ENCODE peak calls at places on chromosomes 2 and 18, in seven cellular contexts. One of them, this sample, is unnamed.

GRCh38 chr2:230913812-230914211 is 11.2 kb downstream of the GPR55 start:
- DNase-seq in OCI-LY7: no peak
- DNase-seq in NCI-H748 treated with DMSO at 0.1 percent for 48 hours: no peak
- DNase-seq in endothelial cell: no peak
- DNase-seq in NCI-H774: no peak
- DNase-seq in psoas muscle: no peak
- DNase-seq in Caki2: no peak
- DNase-seq in this sample: no peak

GRCh38 chr18:22282311-22283235 is 113.2 kb downstream of the GATA6 start:
- DNase-seq in NCI-H748 treated with DMSO at 0.1 percent for 48 hours: peak
- DNase-seq in OCI-LY7: no peak
- DNase-seq in Caki2: peak
- DNase-seq in psoas muscle: no peak
- DNase-seq in endothelial cell: no peak
- DNase-seq in NCI-H774: peak
- DNase-seq in this sample: no peak

GRCh38 chr2:200247494-200247893 is 59.0 kb upstream of the SPATS2L start:
- DNase-seq in Caki2: no peak
- DNase-seq in NCI-H774: no peak
- DNase-seq in psoas muscle: no peak
- DNase-seq in NCI-H748 treated with DMSO at 0.1 percent for 48 hours: no peak
- DNase-seq in OCI-LY7: no peak
- DNase-seq in endothelial cell: no peak
- DNase-seq in this sample: no peak

GRCh38 chr18:9741821-9742541 is 33.9 kb downstream of the RAB31 start:
- DNase-seq in OCI-LY7: no peak
- DNase-seq in Caki2: no peak
- DNase-seq in psoas muscle: peak
- DNase-seq in NCI-H774: no peak
- DNase-seq in endothelial cell: peak
- DNase-seq in NCI-H748 treated with DMSO at 0.1 percent for 48 hours: no peak
- DNase-seq in this sample: peak

GRCh38 chr2:221641181-221641871 is 69.2 kb upstream of the EPHA4 start:
- DNase-seq in endothelial cell: no peak
- DNase-seq in Caki2: no peak
- DNase-seq in psoas muscle: no peak
- DNase-seq in OCI-LY7: no peak
- DNase-seq in NCI-H774: no peak
- DNase-seq in NCI-H748 treated with DMSO at 0.1 percent for 48 hours: no peak
- DNase-seq in this sample: no peak

GRCh38 chr18:58051765-58052460 is 7.9 kb downstream of the NEDD4L start:
- DNase-seq in endothelial cell: no peak
- DNase-seq in NCI-H748 treated with DMSO at 0.1 percent for 48 hours: no peak
- DNase-seq in NCI-H774: no peak
- DNase-seq in psoas muscle: no peak
- DNase-seq in Caki2: peak
- DNase-seq in OCI-LY7: no peak
- DNase-seq in this sample: no peak

GRCh38 chr2:54380627-54381026 is 75.5 kb upstream of the SPTBN1 start:
- DNase-seq in OCI-LY7: no peak
- DNase-seq in NCI-H774: no peak
- DNase-seq in endothelial cell: no peak
- DNase-seq in NCI-H748 treated with DMSO at 0.1 percent for 48 hours: no peak
- DNase-seq in psoas muscle: no peak
- DNase-seq in Caki2: no peak
- DNase-seq in this sample: no peak

GRCh38 chr2:174219321-174219720 is 29.0 kb downstream of the OLA1 start:
- DNase-seq in psoas muscle: no peak
- DNase-seq in NCI-H774: no peak
- DNase-seq in Caki2: no peak
- DNase-seq in endothelial cell: no peak
- DNase-seq in OCI-LY7: no peak
- DNase-seq in NCI-H748 treated with DMSO at 0.1 percent for 48 hours: no peak
- DNase-seq in this sample: no peak

GRCh38 chr2:218839430-218839829 is 7.8 kb upstream of the PRKAG3 start:
- DNase-seq in psoas muscle: no peak
- DNase-seq in Caki2: no peak
- DNase-seq in NCI-H748 treated with DMSO at 0.1 percent for 48 hours: no peak
- DNase-seq in NCI-H774: no peak
- DNase-seq in OCI-LY7: no peak
- DNase-seq in endothelial cell: no peak
- DNase-seq in this sample: no peak

GRCh38 chr2:10716581-10716980 is 4.8 kb upstream of the ATP6V1C2 start:
- DNase-seq in Caki2: no peak
- DNase-seq in psoas muscle: no peak
- DNase-seq in endothelial cell: no peak
- DNase-seq in NCI-H748 treated with DMSO at 0.1 percent for 48 hours: no peak
- DNase-seq in NCI-H774: no peak
- DNase-seq in OCI-LY7: peak
- DNase-seq in this sample: no peak

GRCh38 chr18:7577706-7578105 is 10.6 kb downstream of the PTPRM start:
- DNase-seq in psoas muscle: no peak
- DNase-seq in endothelial cell: no peak
- DNase-seq in NCI-H774: no peak
- DNase-seq in OCI-LY7: no peak
- DNase-seq in NCI-H748 treated with DMSO at 0.1 percent for 48 hours: no peak
- DNase-seq in Caki2: no peak
- DNase-seq in this sample: no peak

GRCh38 chr2:64383016-64383588 is 70.9 kb upstream of the LGALSL start:
- DNase-seq in psoas muscle: no peak
- DNase-seq in NCI-H748 treated with DMSO at 0.1 percent for 48 hours: no peak
- DNase-seq in Caki2: no peak
- DNase-seq in OCI-LY7: no peak
- DNase-seq in endothelial cell: no peak
- DNase-seq in NCI-H774: no peak
- DNase-seq in this sample: no peak

GRCh38 chr2:191556463-191556862 is 121.5 kb upstream of the NABP1 start:
- DNase-seq in OCI-LY7: no peak
- DNase-seq in endothelial cell: no peak
- DNase-seq in Caki2: no peak
- DNase-seq in psoas muscle: no peak
- DNase-seq in NCI-H748 treated with DMSO at 0.1 percent for 48 hours: no peak
- DNase-seq in NCI-H774: no peak
- DNase-seq in this sample: no peak

GRCh38 chr2:81050580-81050979 is 746.0 kb upstream of the LRRTM1 start:
- DNase-seq in NCI-H748 treated with DMSO at 0.1 percent for 48 hours: no peak
- DNase-seq in OCI-LY7: no peak
- DNase-seq in Caki2: no peak
- DNase-seq in endothelial cell: no peak
- DNase-seq in psoas muscle: no peak
- DNase-seq in NCI-H774: no peak
- DNase-seq in this sample: no peak

GRCh38 chr2:88492002-88492401 is 39.5 kb upstream of the FOXI3 start:
- DNase-seq in OCI-LY7: no peak
- DNase-seq in NCI-H748 treated with DMSO at 0.1 percent for 48 hours: no peak
- DNase-seq in NCI-H774: no peak
- DNase-seq in psoas muscle: no peak
- DNase-seq in Caki2: no peak
- DNase-seq in endothelial cell: no peak
- DNase-seq in this sample: no peak

GRCh38 chr2:44572196-44572900 is 210.6 kb downstream of the CAMKMT start:
- DNase-seq in NCI-H774: no peak
- DNase-seq in NCI-H748 treated with DMSO at 0.1 percent for 48 hours: no peak
- DNase-seq in Caki2: no peak
- DNase-seq in OCI-LY7: no peak
- DNase-seq in endothelial cell: no peak
- DNase-seq in psoas muscle: no peak
- DNase-seq in this sample: no peak

GRCh38 chr2:134120160-134120717 is 133.6 kb upstream of the MGAT5 start:
- DNase-seq in NCI-H774: no peak
- DNase-seq in NCI-H748 treated with DMSO at 0.1 percent for 48 hours: no peak
- DNase-seq in psoas muscle: peak
- DNase-seq in Caki2: no peak
- DNase-seq in OCI-LY7: no peak
- DNase-seq in endothelial cell: peak
- DNase-seq in this sample: peak

This sample was measured in left ventricle myocardium superior.